ENCODE peak calls at places on chromosomes 16 and 17, in eight cellular contexts. H is cardiac muscle cell; X is transverse colon; D is stomach; S is Panc1; Z is psoas muscle; G is SJCRH30; B is effector memory CD4-positive, alpha-beta T cell. U is an unnamed sample.

GRCh38 chr16:3842994-3843393 is 37.5 kb downstream of the CREBBP start:
- DNase-seq in H (peak; percentile 57), X (no peak), D (no peak), S (no peak), Z (no peak), G (no peak), B (no peak), U (no peak)

GRCh38 chr17:46009681-46010596 is 10.9 kb downstream of the STH start:
- DNase-seq in H (no peak), X (no peak), D (no peak), S (no peak), Z (peak; percentile 71), G (no peak), B (no peak), U (no peak)

GRCh38 chr17:3867606-3868005 is 21.6 kb upstream of the NCBP3 start:
- DNase-seq in H (no peak), X (no peak), D (no peak), S (no peak), Z (no peak), G (no peak), B (no peak), U (no peak)

GRCh38 chr17:61130320-61130719 is 269.3 kb upstream of the TBX2 start:
- DNase-seq in H (no peak), X (no peak), D (no peak), S (no peak), Z (no peak), G (no peak), B (no peak), U (no peak)

GRCh38 chr16:67260426-67261063 is 11.8 kb downstream of the SLC9A5 start:
- DNase-seq in H (peak; percentile 77), X (no peak), D (peak; percentile 61), S (no peak), Z (peak; percentile 75), G (peak; percentile 72), B (no peak), U (no peak)

GRCh38 chr16:86090461-86091170 is 191.7 kb downstream of the IRF8 start:
- DNase-seq in H (no peak), X (no peak), D (no peak), S (no peak), Z (no peak), G (no peak), B (no peak), U (no peak)

GRCh38 chr17:82611140-82612058 is 36.8 kb downstream of the WDR45B start:
- DNase-seq in H (peak; percentile 85), X (no peak), D (no peak), S (no peak), Z (peak; percentile 75), G (no peak), B (no peak), U (no peak)

GRCh38 chr17:81647640-81648012 is 8.7 kb downstream of the PDE6G start:
- DNase-seq in H (no peak), X (no peak), D (no peak), S (no peak), Z (no peak), G (no peak), B (no peak), U (no peak)

GRCh38 chr17:12917401-12917800 is 100.4 kb downstream of the ELAC2 start:
- DNase-seq in H (no peak), X (no peak), D (no peak), S (no peak), Z (no peak), G (no peak), B (no peak), U (no peak)

GRCh38 chr17:39167492-39167891 is 1.5 kb upstream of the ARL5C start:
- DNase-seq in H (no peak), X (no peak), D (no peak), S (no peak), Z (no peak), G (no peak), B (no peak), U (no peak)

GRCh38 chr17:39166437-39167335 is 725 bp upstream of the ARL5C start:
- DNase-seq in H (no peak), X (no peak), D (no peak), S (no peak), Z (no peak), G (no peak), B (no peak), U (no peak)

GRCh38 chr17:39165844-39166349 is at the start of gene ARL5C:
- DNase-seq in H (no peak), X (no peak), D (no peak), S (no peak), Z (no peak), G (no peak), B (no peak), U (no peak)

GRCh38 chr17:39164675-39165143 is 1.3 kb downstream of the ARL5C start:
- DNase-seq in H (peak; percentile 97), X (peak; percentile 88), D (peak; percentile 93), S (peak; percentile 25), Z (peak; percentile 96), G (peak; percentile 89), B (peak; percentile 51), U (peak; percentile 84)

DNA sequence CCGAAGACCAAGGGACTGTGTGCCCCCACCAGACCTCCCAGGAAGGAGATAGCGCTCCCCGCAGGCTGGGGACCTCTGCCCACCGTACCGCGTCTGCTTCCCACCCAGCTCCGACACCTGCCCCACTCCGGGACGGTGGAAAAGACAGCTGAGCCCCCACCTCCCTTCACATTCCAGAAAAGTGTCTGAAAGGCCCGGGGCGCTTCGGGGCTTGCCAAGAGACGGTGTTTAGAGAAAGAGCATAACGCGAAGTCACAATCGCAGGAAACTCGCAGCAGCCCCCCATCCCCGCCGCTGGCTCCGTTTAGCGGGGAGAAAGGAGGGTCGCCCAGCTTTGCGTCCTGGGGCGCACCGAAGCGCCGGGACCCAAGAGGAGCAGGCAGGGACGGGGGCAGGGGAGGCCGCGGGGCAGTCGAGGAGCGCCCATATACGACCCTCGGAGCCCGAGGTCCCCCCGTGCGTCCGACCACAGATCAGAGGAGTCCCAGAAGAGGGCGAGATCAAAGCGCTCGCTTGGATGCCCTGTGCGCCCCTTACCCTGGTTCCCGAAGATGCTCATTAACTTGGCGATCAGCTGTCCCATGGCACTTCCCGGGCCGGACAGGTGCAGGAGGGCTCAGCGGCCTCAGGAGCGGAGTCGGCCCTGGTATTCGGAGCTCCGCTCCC is 650 bp downstream of the ARL5C start:
- DNase-seq in H (no peak), X (no peak), D (no peak), S (no peak), Z (no peak), G (no peak), B (no peak), U (no peak)
- H3K4me1 ChIP-seq in H (no peaks in the 10 kb centered on the region), X (peaks cover 3% of the 10 kb centered on the region), D (peaks cover 41% of the 10 kb centered on the region), S (peaks cover 4% of the 10 kb centered on the region), Z (peaks cover 9% of the 10 kb centered on the region), G (no peaks in the 10 kb centered on the region), B (peaks cover 12% of the 10 kb centered on the region), U (no peaks in the 10 kb centered on the region)

DNA sequence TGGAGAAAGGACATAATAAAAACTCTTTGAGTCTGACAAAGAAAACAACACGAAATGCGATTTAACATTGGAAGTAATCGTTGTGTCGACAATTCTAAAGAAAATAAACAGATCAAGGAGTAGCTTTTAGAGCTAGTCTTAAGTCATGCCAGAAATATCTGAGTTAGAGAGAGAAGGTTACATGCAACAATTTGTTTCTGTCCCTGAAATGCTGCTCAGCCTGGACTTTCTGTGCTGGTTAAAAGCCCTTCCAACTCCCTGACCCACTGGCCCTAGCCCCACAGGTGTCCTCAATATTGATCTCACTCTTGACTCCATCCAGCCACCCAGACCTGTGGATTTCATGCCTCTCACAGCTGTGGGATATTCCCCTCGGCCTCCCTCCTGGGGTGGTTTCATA is 33.2 kb upstream of the TEX2 start:
- DNase-seq in H (no peak), X (no peak), D (no peak), S (no peak), Z (no peak), G (no peak), B (no peak), U (no peak)
- H3K27ac ChIP-seq in H (no peak overlapping the region), X (no peak overlapping the region), D (no peak overlapping the region), S (no peak overlapping the region), Z (no peak overlapping the region), G (no peak overlapping the region), B (no peak overlapping the region), U (no peak overlapping the region)

DNA sequence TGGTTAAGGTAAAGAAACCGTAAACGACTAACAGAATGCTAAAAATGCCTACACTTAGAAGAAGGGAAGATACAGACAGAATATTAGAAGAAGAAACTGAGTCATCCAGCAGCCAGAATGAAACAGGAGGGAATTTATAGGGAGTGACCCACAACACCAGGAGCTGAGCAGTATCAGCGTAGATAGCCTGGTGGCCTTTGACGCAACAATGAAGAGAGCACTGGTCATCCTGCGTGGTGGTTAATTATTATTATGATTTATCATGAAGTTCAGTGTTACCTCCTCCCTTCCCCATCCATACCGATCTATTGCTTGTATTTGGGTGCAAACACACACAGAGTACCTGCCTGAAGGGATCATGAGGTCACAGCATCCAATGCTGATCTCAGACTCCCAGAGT is 38.5 kb downstream of the ERCC4 start:
- DNase-seq in H (no peak), X (no peak), D (no peak), S (no peak), Z (no peak), G (no peak), B (no peak), U (no peak)
- H3K4me1 ChIP-seq in H (peaks cover 5% of the 10 kb centered on the region), X (peaks cover 8% of the 10 kb centered on the region), D (peaks cover 26% of the 10 kb centered on the region), S (peaks cover 41% of the 10 kb centered on the region), Z (peaks cover 18% of the 10 kb centered on the region), G (peaks cover 30% of the 10 kb centered on the region), B (peaks cover 4% of the 10 kb centered on the region), U (no peaks in the 10 kb centered on the region)

GRCh38 chr16:10253344-10253855 is 71.2 kb upstream of the GRIN2A start:
- DNase-seq in H (no peak), X (no peak), D (no peak), S (no peak), Z (no peak), G (no peak), B (no peak), U (no peak)

GRCh38 chr16:10252155-10252554 is 69.9 kb upstream of the GRIN2A start:
- DNase-seq in H (no peak), X (no peak), D (no peak), S (no peak), Z (no peak), G (no peak), B (no peak), U (no peak)

GRCh38 chr16:10255728-10256127 is 73.5 kb upstream of the GRIN2A start:
- DNase-seq in H (no peak), X (no peak), D (no peak), S (no peak), Z (no peak), G (no peak), B (no peak), U (no peak)

GRCh38 chr16:10261077-10261476 is 78.8 kb upstream of the GRIN2A start:
- DNase-seq in H (no peak), X (no peak), D (no peak), S (no peak), Z (no peak), G (no peak), B (no peak), U (no peak)

DNA sequence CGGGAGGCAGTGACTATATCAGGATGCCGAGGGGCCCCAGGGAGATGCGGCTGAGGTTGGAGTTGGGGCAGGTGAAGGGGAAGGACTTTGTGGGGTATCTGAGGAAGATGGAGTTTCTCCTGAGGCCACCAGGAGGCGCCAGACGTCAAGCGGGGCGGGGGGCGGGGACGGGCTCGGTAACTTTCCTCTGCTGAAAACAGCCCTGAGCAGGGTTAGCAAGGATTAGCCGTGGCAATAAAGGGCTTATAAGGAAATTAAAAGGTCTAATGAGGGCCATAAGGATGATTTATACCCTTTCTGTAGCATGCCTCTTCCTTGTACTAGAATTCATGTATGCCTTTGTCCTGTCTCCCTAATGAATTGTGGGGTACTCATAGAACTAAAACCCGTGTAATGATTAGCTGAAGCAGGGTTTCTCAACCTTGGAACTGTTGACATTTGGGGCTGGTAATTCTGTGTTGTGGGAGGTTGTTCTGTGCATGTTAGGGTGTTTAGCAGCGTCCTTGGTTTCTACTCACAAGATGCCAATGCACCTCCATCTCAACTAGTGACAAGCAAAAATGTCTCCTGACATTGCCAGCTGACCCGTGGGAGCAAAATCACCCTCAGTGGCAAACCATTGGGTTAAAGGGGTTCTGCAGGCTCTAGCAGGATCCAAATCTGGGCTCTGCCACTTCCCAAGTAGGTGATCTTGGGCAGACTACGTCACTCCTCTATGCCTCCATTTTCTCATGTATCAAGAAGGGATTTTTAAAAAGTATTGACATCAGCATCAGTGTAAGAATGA is 74.8 kb upstream of the GRIN2A start:
- DNase-seq in H (peak; percentile 54), X (peak; percentile 26), D (peak; percentile 50), S (no peak), Z (no peak), G (peak; percentile 9), B (peak; percentile 1), U (no peak)
- H3K27ac ChIP-seq in H (peak overlapping the region; percentile 60), X (no peak overlapping the region), D (no peak overlapping the region), S (no peak overlapping the region), Z (no peak overlapping the region), G (no peak overlapping the region), B (no peak overlapping the region), U (no peak overlapping the region)